ENCODE peak calls at places on chromosomes 13 and 19, in six cellular contexts. P, K, S, Q, I and L are unnamed samples.

GRCh38 chr13:76016799-76017198 is 380.7 kb downstream of the LMO7 start:
- DNase-seq in P (no peak), K (peak; percentile 26), S (no peak), Q (peak; percentile 12), I (no peak), L (no peak)

GRCh38 chr13:107028751-107029150 is 460.8 kb upstream of the ARGLU1 start:
- DNase-seq in P (no peak), K (no peak), S (no peak), Q (no peak), I (no peak), L (no peak)

GRCh38 chr19:37506387-37507166 is at the start of gene ZNF793:
- DNase-seq in P (peak; percentile 85), K (peak; percentile 80), S (peak; percentile 75), Q (peak; percentile 81), I (peak; percentile 76), L (peak; percentile 87)

GRCh38 chr19:46428278-46429141 is at the start of gene PNMA8C:
- DNase-seq in P (peak; percentile 27), K (no peak), S (peak; percentile 50), Q (no peak), I (peak; percentile 37), L (peak; percentile 62)

GRCh38 chr13:59658736-59659330 is 504.9 kb downstream of the DIAPH3 start:
- DNase-seq in P (no peak), K (no peak), S (no peak), Q (no peak), I (no peak), L (no peak)

GRCh38 chr13:30738526-30738925 is 3.2 kb downstream of the ALOX5AP start:
- DNase-seq in P (no peak), K (no peak), S (no peak), Q (no peak), I (no peak), L (no peak)

GRCh38 chr19:33193864-33194362 is at the start of gene LRP3:
- DNase-seq in P (no peak), K (peak; percentile 41), S (peak; percentile 52), Q (no peak), I (no peak), L (no peak)

GRCh38 chr19:45355402-45355801 is 14.9 kb downstream of the KLC3 start:
- DNase-seq in P (no peak), K (no peak), S (no peak), Q (no peak), I (no peak), L (no peak)

GRCh38 chr19:8655340-8655709 is 24.9 kb downstream of the NFILZ start:
- DNase-seq in P (peak; percentile 29), K (no peak), S (no peak), Q (no peak), I (peak; percentile 23), L (no peak)

GRCh38 chr13:69948016-69948415 is 159.6 kb upstream of the ATXN8OS start:
- DNase-seq in P (no peak), K (no peak), S (no peak), Q (no peak), I (no peak), L (no peak)

GRCh38 chr19:873084-874019 is 13.9 kb downstream of the CFD start:
- DNase-seq in P (peak; percentile 80), K (peak; percentile 74), S (no peak), Q (peak; percentile 63), I (peak; percentile 74), L (no peak)

GRCh38 chr19:10491472-10492047 is 11.6 kb downstream of the KEAP1 start:
- DNase-seq in P (no peak), K (no peak), S (no peak), Q (no peak), I (no peak), L (no peak)

GRCh38 chr19:10486551-10486950 is 16.6 kb downstream of the KEAP1 start:
- DNase-seq in P (no peak), K (no peak), S (no peak), Q (no peak), I (no peak), L (no peak)
- H3K27ac ChIP-seq in P (no peak overlapping the region), K (no peak overlapping the region), S (no peak overlapping the region), Q (no peak overlapping the region), I (no peak overlapping the region), L (no peak overlapping the region)

GRCh38 chr19:10601999-10602329 is 14.9 kb upstream of the AP1M2 start:
- DNase-seq in P (no peak), K (no peak), S (no peak), Q (no peak), I (no peak), L (no peak)
- H3K4me3 ChIP-seq in P (no peak overlapping the region), K (no peak overlapping the region), S (peak overlapping the region; percentile 86), Q (peak overlapping the region; percentile 35), I (no peak overlapping the region), L (peak overlapping the region; percentile 97)

GRCh38 chr13:113859311-113860050 is 4.4 kb downstream of the GAS6 start:
- DNase-seq in P (no peak), K (no peak), S (no peak), Q (no peak), I (no peak), L (no peak)

GRCh38 chr13:113855012-113855921 is 8.6 kb downstream of the GAS6 start:
- DNase-seq in P (no peak), K (peak; percentile 74), S (peak; percentile 24), Q (no peak), I (no peak), L (peak; percentile 22)

GRCh38 chr13:113856716-113857065 is 7.2 kb downstream of the GAS6 start:
- DNase-seq in P (no peak), K (peak; percentile 66), S (peak; percentile 57), Q (no peak), I (no peak), L (no peak)

GRCh38 chr13:113855931-113856715 is 7.8 kb downstream of the GAS6 start:
- DNase-seq in P (no peak), K (no peak), S (no peak), Q (no peak), I (no peak), L (no peak)

DNA sequence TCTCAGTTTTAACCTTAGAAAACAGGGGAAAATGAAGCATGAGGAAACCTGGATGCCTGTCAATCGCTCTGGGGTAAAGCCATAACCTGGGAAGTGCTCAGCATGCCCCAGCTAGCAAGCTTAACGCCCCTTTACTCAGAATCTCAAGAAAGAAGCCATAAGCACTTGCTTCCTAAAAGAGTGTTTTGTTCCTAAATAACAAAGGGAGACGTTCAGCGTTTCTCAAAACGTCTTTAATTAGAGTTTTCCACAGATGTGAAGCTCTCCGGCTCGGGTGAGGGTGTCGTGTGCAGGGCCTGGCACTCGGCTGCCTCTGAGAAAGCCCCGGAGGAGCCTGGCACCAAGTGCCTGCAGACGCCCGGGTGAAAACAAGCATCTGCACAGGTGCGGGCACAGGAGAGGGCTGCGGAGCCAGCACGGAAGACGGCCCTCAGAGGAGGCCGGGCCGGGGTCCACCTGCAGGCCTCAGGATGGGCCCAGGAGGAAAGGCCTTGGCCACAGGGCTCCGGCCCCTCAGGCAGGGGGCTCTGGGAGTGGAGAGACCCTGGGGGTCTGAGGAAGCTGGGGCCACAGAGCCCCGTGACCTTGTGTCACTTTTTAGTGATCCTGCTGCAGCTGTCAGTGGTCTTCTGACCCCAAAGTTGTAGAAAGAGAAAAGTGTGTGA is 6.2 kb downstream of the GAS6 start:
- DNase-seq in P (no peak), K (no peak), S (peak; percentile 26), Q (no peak), I (no peak), L (peak; percentile 54)
- H3K4me1 ChIP-seq in P (peaks cover 19% of the 10 kb centered on the region), K (peaks cover 65% of the 10 kb centered on the region), S (peaks cover 83% of the 10 kb centered on the region), Q (peaks cover 13% of the 10 kb centered on the region), I (peaks cover 23% of the 10 kb centered on the region), L (peaks cover 73% of the 10 kb centered on the region)

GRCh38 chr13:38821753-38822551 is 135.1 kb downstream of the FREM2 start:
- DNase-seq in P (no peak), K (no peak), S (no peak), Q (no peak), I (no peak), L (no peak)
- H3K27ac ChIP-seq in P (no peak overlapping the region), K (no peak overlapping the region), S (no peak overlapping the region), Q (no peak overlapping the region), I (no peak overlapping the region), L (no peak overlapping the region)

GRCh38 chr13:27792393-27793218 is at the start of gene GSX1:
- DNase-seq in P (peak; percentile 45), K (peak; percentile 44), S (peak; percentile 72), Q (peak; percentile 41), I (peak; percentile 11), L (no peak)
- H3K4me3 ChIP-seq in P (peak within 1 kb of the TSS; percentile 56), K (no peak within 1 kb of the TSS), S (peak within 1 kb of the TSS; percentile 34), Q (peak within 1 kb of the TSS; percentile 59), I (peak within 1 kb of the TSS; percentile 50), L (peak within 1 kb of the TSS; percentile 28)

DNA sequence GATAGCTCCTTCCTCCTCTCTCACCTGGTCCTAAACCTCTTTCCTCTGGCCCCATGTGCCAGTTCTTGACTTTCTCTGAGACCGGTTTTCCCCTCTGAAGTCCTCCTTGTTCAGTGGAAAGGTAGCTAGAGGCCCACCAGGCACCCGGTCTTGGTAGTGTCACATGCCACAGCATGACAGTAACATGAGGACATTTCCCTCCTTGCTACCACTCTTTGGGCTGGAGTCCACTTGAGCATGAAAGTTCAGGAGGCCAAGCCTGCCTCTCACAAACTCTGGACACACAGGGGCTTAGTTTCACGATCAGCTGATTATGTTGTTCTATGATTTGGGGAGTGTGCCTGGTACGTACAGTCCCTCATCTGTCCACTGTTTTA is 45.6 kb downstream of the NFIX start:
- DNase-seq in P (no peak), K (no peak), S (no peak), Q (no peak), I (no peak), L (no peak)
- H3K4me1 ChIP-seq in P (peaks cover 31% of the 10 kb centered on the region), K (peaks cover 12% of the 10 kb centered on the region), S (peaks cover 100% of the 10 kb centered on the region), Q (no peaks in the 10 kb centered on the region), I (peaks cover 35% of the 10 kb centered on the region), L (peaks cover 94% of the 10 kb centered on the region)

GRCh38 chr13:44703371-44703770 is 127.2 kb upstream of the TSC22D1 start:
- DNase-seq in P (no peak), K (no peak), S (no peak), Q (no peak), I (no peak), L (no peak)
- H3K27ac ChIP-seq in P (no peak overlapping the region), K (no peak overlapping the region), S (no peak overlapping the region), Q (no peak overlapping the region), I (no peak overlapping the region), L (no peak overlapping the region)

DNA sequence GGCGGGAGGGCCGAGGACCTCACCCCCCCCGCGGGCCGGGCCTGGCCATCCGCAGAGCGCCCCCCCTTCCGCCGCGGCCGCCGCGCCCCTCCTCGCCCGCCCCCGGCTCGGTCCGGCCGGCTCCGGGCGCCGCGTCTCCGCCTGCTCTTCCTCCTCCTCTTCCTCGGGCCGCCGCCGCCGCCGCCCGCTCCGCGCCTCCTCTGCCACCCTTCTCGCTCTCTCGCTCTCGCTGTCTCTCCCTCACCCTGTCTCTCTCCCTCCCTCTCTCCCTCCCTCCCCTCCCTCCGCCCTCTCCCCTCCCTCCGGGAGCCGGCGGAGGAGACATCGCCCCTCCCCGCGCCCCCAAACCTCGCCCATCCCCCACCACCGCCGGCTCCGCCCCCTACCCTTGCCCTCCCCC is at the start of gene SHANK1:
- DNase-seq in P (no peak), K (no peak), S (no peak), Q (no peak), I (no peak), L (no peak)
- H3K4me3 ChIP-seq in P (no peak within 1 kb of the TSS), K (no peak within 1 kb of the TSS), S (peak within 1 kb of the TSS; percentile 34), Q (no peak within 1 kb of the TSS), I (no peak within 1 kb of the TSS), L (peak within 1 kb of the TSS; percentile 33)

DNA sequence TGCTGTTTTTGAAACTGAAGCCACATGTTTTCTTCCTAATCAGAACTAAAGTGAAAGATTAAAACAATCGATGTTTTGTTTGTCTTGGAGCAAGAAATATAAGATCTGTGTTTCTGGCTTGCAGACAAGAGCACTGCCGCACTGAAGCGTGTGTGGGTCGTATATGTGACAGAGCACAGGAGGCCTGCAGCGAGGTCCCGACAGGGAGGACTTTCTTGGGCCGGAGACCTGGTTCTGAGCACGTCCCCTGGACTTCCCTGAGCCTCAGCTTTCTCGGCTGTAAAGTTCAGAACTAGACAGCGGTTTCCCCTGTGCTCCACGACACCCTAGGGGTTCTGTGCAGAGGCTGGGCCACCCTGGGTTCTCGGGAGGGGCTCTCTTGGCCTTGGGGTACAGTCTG is 60.5 kb downstream of the GADD45B start:
- DNase-seq in P (no peak), K (no peak), S (no peak), Q (no peak), I (no peak), L (no peak)
- H3K4me1 ChIP-seq in P (peaks cover 16% of the 10 kb centered on the region), K (no peaks in the 10 kb centered on the region), S (peaks cover 32% of the 10 kb centered on the region), Q (peaks cover 8% of the 10 kb centered on the region), I (peaks cover 12% of the 10 kb centered on the region), L (peaks cover 39% of the 10 kb centered on the region)